ENCODE peak calls at places on chromosome 2, in eight cellular contexts. X, B, N, K, U, T, W and A are unnamed samples.

GRCh38 chr2:44086639-44087036 is 82.0 kb upstream of the PPM1B start:
- DNase-seq in W (no peak), T (no peak), X (no peak), B (no peak), U (no peak), K (no peak), N (no peak), A (no peak)

GRCh38 chr2:221385716-221386115 is 186.4 kb downstream of the EPHA4 start:
- DNase-seq in W (no peak), K (no peak), X (no peak), N (no peak), T (no peak), B (no peak), U (no peak), A (no peak)

GRCh38 chr2:40043191-40043590 is 264.1 kb upstream of the THUMPD2 start:
- DNase-seq in B (no peak), N (no peak), K (no peak), U (no peak), T (no peak), W (no peak), X (no peak), A (no peak)

GRCh38 chr2:221465776-221466175 is 106.3 kb downstream of the EPHA4 start:
- DNase-seq in K (no peak), X (no peak), U (no peak), T (no peak), N (no peak), B (no peak), W (no peak), A (peak; percentile 16)

GRCh38 chr2:95017308-95017630 is 8.2 kb upstream of the MAL start:
- DNase-seq in K (no peak), B (no peak), T (no peak), X (no peak), W (no peak), U (no peak), N (no peak), A (no peak)

GRCh38 chr2:236633764-236634163 is 64.1 kb downstream of the ACKR3 start:
- DNase-seq in T (no peak), W (no peak), K (no peak), U (no peak), B (no peak), N (no peak), X (peak; percentile 14), A (no peak)

GRCh38 chr2:236073246-236073645 is 94.9 kb downstream of the GBX2 start:
- DNase-seq in B (peak; percentile 50), T (no peak), K (no peak), N (no peak), W (no peak), U (no peak), X (no peak), A (no peak)

GRCh38 chr2:33212151-33212550 is 264.3 kb upstream of the RASGRP3 start:
- DNase-seq in N (no peak), B (no peak), T (peak; percentile 46), K (peak; percentile 13), X (no peak), W (no peak), U (no peak), A (no peak)

GRCh38 chr2:3214827-3215404 is 162.7 kb downstream of the EIPR1 start:
- DNase-seq in T (no peak), W (no peak), B (no peak), N (no peak), X (no peak), U (no peak), K (no peak), A (no peak)

GRCh38 chr2:153939124-153939796 is 67.5 kb downstream of the GALNT13 start:
- DNase-seq in W (no peak), K (no peak), B (no peak), T (no peak), U (no peak), X (no peak), N (no peak), A (no peak)

GRCh38 chr2:54081574-54081973 is 33.8 kb upstream of the ACYP2 start:
- DNase-seq in W (peak; percentile 75), B (peak; percentile 56), K (no peak), T (no peak), U (no peak), X (no peak), N (no peak), A (no peak)

DNA sequence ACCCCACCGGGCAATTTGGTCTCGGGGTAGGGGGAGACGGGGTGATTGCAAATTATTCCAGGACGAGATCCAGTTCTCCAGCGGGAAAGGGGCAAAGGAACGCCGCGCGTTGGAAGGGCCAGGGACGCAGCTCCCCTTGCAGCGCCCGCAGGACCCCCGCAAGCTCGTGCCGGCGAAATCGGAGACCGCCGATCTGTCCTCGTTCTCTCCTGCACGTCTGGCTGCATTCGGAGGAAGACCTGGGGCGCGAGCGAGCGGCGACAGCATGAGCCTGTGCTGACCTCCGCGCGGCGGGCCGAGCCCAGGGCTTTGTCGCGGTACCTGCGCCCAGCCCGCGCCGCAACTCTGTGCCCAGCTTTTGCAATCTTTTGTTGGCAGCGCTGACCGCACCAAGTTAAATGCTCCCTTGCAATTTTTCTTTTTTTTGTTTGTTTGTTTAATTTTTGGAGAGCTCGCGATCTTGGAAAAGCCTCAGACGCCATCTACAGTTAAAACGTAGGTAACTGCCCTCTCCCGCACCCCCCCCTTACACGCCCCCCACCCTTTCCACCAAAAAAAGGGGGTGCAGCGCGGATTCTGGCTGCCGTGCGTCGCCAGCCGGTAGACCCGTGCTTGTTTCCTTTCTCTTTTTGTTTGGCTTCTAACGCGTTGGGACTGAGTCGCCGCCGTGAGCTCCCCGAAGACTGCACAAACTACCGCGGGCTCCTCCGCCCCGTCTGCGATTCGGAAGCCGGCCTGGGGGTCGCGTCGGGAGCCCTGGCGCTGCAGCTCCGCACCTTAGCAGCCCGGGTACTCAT is 653 bp downstream of the TRIB2 start:
- DNase-seq in W (peak; percentile 66), U (peak; percentile 53), B (peak; percentile 57), N (peak; percentile 52), K (peak; percentile 79), T (peak; percentile 40), X (peak; percentile 69), A (peak; percentile 64)
- TF ChIP-seq CTCF in W (no peak), U (peak; percentile 32), B (peak; percentile 56), N (peak; percentile 32), K (peak; percentile 47), T (peak; percentile 50), X (peak; percentile 48), A (no peak)

DNA sequence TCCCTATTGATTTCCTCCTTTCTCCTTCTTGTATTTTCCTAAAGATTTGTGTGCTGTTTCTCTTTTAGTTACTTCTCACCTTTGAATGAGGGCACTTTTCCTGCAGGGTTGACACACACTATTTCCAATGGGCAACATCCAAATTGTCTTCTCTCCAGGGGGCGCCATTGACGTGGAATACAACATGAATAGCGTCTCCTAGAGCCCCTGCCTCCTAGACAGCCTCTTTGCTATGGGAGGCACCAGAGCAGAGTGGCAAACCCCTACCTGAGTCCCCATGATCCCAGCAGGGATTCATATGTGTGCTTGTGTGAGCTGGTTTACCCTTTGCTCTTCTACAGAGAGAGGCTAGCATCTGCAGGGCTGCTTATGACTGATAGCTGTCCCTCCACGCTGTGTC is 61.3 kb upstream of the ITSN2 start:
- DNase-seq in X (peak; percentile 63), T (peak; percentile 43), K (peak; percentile 61), W (peak; percentile 47), B (peak; percentile 19), U (peak; percentile 75), N (peak; percentile 63), A (peak; percentile 26)
- TF ChIP-seq CTCF in X (peak; percentile 56), T (peak; percentile 46), K (peak; percentile 74), W (peak; percentile 25), B (peak; percentile 82), U (peak; percentile 38), N (peak; percentile 54), A (no peak)

GRCh38 chr2:7034313-7034712 is 117.1 kb downstream of the RNF144A start:
- DNase-seq in U (no peak), N (no peak), K (peak; percentile 41), B (no peak), T (no peak), W (no peak), X (no peak), A (no peak)
- TF ChIP-seq CTCF in U (no peak), N (no peak), K (peak; percentile 28), B (no peak), T (peak; percentile 21), W (no peak), X (no peak), A (no peak)

DNA sequence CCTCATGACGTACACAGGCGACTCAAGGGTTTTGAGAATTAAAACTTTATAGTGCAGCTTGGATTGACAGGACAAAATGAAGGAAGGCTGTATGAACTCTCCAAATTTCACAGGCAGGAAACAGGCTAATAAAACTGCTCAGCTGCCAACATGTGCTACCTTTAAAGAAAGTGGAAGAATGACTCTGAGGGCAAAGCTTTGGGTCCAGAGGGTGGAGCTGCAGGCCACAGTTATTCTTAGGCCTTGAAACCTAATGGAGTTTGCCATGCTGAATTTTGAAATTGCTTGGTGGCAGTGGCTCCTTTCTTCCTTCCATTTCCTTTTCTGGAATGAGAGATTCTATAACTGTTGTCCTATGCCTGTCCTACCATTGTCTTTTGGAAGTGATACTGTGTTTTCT is 34.8 kb downstream of the HAT1 start:
- DNase-seq in X (no peak), K (peak; percentile 38), U (no peak), T (no peak), W (no peak), B (no peak), N (no peak), A (no peak)
- TF ChIP-seq CTCF in X (no peak), K (peak; percentile 5), U (no peak), T (no peak), W (no peak), B (peak; percentile 50), N (no peak), A (no peak)

DNA sequence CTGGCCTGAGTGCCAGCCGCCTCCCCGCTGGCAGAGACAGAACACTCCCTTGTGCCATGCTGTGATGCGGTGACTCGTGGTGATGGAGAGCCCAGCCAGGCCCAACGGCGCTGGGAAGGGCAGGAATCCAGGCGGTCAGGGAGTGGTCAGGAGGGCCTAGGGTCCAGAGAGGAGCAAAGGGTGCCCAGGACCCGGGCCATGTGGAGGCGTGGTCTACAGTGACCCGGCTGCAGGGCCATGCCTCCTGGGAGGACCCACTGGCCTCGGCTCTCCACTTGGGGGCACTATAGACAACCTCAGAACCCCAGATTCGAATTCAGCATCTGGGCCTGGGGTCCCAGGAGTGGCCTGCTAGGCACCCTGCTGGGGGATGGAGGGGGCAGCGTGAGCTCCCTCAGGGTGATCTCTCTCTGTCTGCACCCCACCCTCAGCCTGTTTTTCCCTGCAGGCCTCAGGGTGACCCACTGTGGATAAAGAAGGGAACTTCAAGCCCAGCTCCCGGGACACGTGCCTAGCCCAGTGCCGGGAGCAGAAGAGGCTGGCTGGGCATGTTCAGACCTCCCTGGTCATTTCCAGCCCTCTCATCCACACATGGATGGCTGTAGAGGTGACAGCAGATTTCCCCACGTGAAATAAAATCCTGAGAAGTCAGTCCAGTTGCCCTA is 13.0 kb downstream of the AMER3 start:
- DNase-seq in N (no peak), K (no peak), X (no peak), W (no peak), T (no peak), U (no peak), B (peak; percentile 47), A (no peak)
- TF ChIP-seq CTCF in N (no peak), K (no peak), X (no peak), W (no peak), T (peak; percentile 14), U (no peak), B (peak; percentile 45), A (no peak)

GRCh38 chr2:28645553-28645952 is 106.1 kb upstream of the PPP1CB start:
- DNase-seq in W (no peak), X (no peak), B (no peak), U (no peak), N (no peak), K (no peak), T (no peak), A (no peak)
- TF ChIP-seq CTCF in W (no peak), X (no peak), B (no peak), U (no peak), N (no peak), K (no peak), T (no peak), A (no peak)